ENCODE peak calls at places on chromosome 3, in five cellular contexts. One of them, this sample, is unnamed.

GRCh38 chr3:160395297-160395696 is 3.7 kb downstream of the IFT80 start:
- DNase-seq in colonic mucosa: no peak
- DNase-seq in heart right ventricle: no peak
- DNase-seq in neuronal stem cell: no peak
- DNase-seq in endothelial cell of umbilical vein: no peak
- DNase-seq in this sample: no peak

GRCh38 chr3:98877132-98877531 is 24.4 kb downstream of the DCBLD2 start:
- DNase-seq in colonic mucosa: no peak
- DNase-seq in heart right ventricle: no peak
- DNase-seq in neuronal stem cell: no peak
- DNase-seq in endothelial cell of umbilical vein: no peak
- DNase-seq in this sample: no peak

GRCh38 chr3:37999836-38000235 is 9.2 kb downstream of the VILL start:
- DNase-seq in colonic mucosa: no peak
- DNase-seq in heart right ventricle: no peak
- DNase-seq in neuronal stem cell: no peak
- DNase-seq in endothelial cell of umbilical vein: no peak
- DNase-seq in this sample: peak; percentile 10

GRCh38 chr3:189664311-189664710 is 33.1 kb downstream of the TP63 start:
- DNase-seq in colonic mucosa: no peak
- DNase-seq in heart right ventricle: no peak
- DNase-seq in neuronal stem cell: no peak
- DNase-seq in endothelial cell of umbilical vein: peak; percentile 26
- DNase-seq in this sample: no peak

GRCh38 chr3:187016639-187017345 is 86.5 kb downstream of the ST6GAL1 start:
- DNase-seq in colonic mucosa: peak; percentile 9
- DNase-seq in heart right ventricle: no peak
- DNase-seq in neuronal stem cell: no peak
- DNase-seq in endothelial cell of umbilical vein: peak; percentile 92
- DNase-seq in this sample: no peak

GRCh38 chr3:140499114-140499757 is 178.6 kb upstream of the TRIM42 start:
- DNase-seq in colonic mucosa: no peak
- DNase-seq in heart right ventricle: no peak
- DNase-seq in neuronal stem cell: no peak
- DNase-seq in endothelial cell of umbilical vein: peak; percentile 33
- DNase-seq in this sample: no peak

GRCh38 chr3:75049581-75049980 is 435.1 kb upstream of the CNTN3 start:
- DNase-seq in colonic mucosa: no peak
- DNase-seq in heart right ventricle: no peak
- DNase-seq in neuronal stem cell: no peak
- DNase-seq in endothelial cell of umbilical vein: no peak
- DNase-seq in this sample: no peak

GRCh38 chr3:22257252-22257651 is 506.2 kb upstream of the ZNF385D start:
- DNase-seq in colonic mucosa: no peak
- DNase-seq in heart right ventricle: no peak
- DNase-seq in neuronal stem cell: no peak
- DNase-seq in endothelial cell of umbilical vein: no peak
- DNase-seq in this sample: no peak

GRCh38 chr3:35664460-35664919 is 25.2 kb downstream of the ARPP21 start:
- DNase-seq in colonic mucosa: no peak
- DNase-seq in heart right ventricle: peak; percentile 60
- DNase-seq in neuronal stem cell: no peak
- DNase-seq in endothelial cell of umbilical vein: peak; percentile 86
- DNase-seq in this sample: peak; percentile 28

GRCh38 chr3:53254190-53254809 is 1.5 kb downstream of the TKT start:
- DNase-seq in colonic mucosa: no peak
- DNase-seq in heart right ventricle: no peak
- DNase-seq in neuronal stem cell: no peak
- DNase-seq in endothelial cell of umbilical vein: peak; percentile 31
- DNase-seq in this sample: no peak

GRCh38 chr3:12356175-12356574 is 67.3 kb downstream of the PPARG start:
- DNase-seq in colonic mucosa: no peak
- DNase-seq in heart right ventricle: no peak
- DNase-seq in neuronal stem cell: no peak
- DNase-seq in endothelial cell of umbilical vein: no peak
- DNase-seq in this sample: no peak

GRCh38 chr3:154240235-154240634 is 84.1 kb downstream of the DHX36 start:
- DNase-seq in colonic mucosa: no peak
- DNase-seq in heart right ventricle: no peak
- DNase-seq in neuronal stem cell: no peak
- DNase-seq in endothelial cell of umbilical vein: no peak
- DNase-seq in this sample: no peak

GRCh38 chr3:12924437-12924836 is 83.1 kb upstream of the RPL32 start:
- DNase-seq in colonic mucosa: no peak
- DNase-seq in heart right ventricle: no peak
- DNase-seq in neuronal stem cell: no peak
- DNase-seq in endothelial cell of umbilical vein: no peak
- DNase-seq in this sample: no peak

GRCh38 chr3:70974752-70975151 is 608.8 kb downstream of the FOXP1 start:
- DNase-seq in colonic mucosa: no peak
- DNase-seq in heart right ventricle: no peak
- DNase-seq in neuronal stem cell: no peak
- DNase-seq in endothelial cell of umbilical vein: no peak
- DNase-seq in this sample: no peak

GRCh38 chr3:40720863-40721262 is 196.1 kb downstream of the ZNF621 start:
- DNase-seq in colonic mucosa: no peak
- DNase-seq in heart right ventricle: no peak
- DNase-seq in neuronal stem cell: no peak
- DNase-seq in endothelial cell of umbilical vein: no peak
- DNase-seq in this sample: no peak

GRCh38 chr3:31011383-31011782 is 116.9 kb upstream of the GADL1 start:
- DNase-seq in colonic mucosa: no peak
- DNase-seq in heart right ventricle: no peak
- DNase-seq in neuronal stem cell: no peak
- DNase-seq in endothelial cell of umbilical vein: no peak
- DNase-seq in this sample: no peak

GRCh38 chr3:15744176-15744575 is 53.6 kb downstream of the ANKRD28 start:
- DNase-seq in colonic mucosa: no peak
- DNase-seq in heart right ventricle: no peak
- DNase-seq in neuronal stem cell: no peak
- DNase-seq in endothelial cell of umbilical vein: no peak
- DNase-seq in this sample: no peak

GRCh38 chr3:183309276-183309675 is 56.2 kb downstream of the B3GNT5 start:
- DNase-seq in colonic mucosa: peak; percentile 83
- DNase-seq in heart right ventricle: peak; percentile 54
- DNase-seq in neuronal stem cell: no peak
- DNase-seq in endothelial cell of umbilical vein: no peak
- DNase-seq in this sample: no peak

GRCh38 chr3:55726501-55726775 is 239.3 kb upstream of the WNT5A start:
- DNase-seq in colonic mucosa: no peak
- DNase-seq in heart right ventricle: no peak
- DNase-seq in neuronal stem cell: no peak
- DNase-seq in endothelial cell of umbilical vein: no peak
- DNase-seq in this sample: no peak

DNA sequence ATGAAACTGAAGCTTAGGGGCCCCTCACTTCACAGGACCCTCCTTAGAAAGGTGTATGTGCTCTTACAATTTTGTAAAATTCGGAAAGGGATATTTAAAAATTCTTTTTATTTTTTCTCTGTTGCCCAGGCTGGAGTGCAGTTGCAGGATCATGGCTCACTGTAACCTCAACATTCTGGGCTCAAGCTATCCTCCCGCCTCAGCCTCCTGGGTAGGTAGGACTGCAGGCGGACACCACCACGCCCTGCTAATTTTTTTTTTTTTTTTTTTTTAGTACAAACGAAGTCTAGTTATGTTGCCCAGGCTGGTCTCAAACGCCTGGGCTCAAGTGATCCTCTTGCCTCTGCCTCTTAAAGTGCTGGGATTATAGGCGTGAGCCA is 45.1 kb upstream of the SPATA12 start:
- DNase-seq in colonic mucosa: no peak
- DNase-seq in heart right ventricle: no peak
- DNase-seq in neuronal stem cell: no peak
- DNase-seq in endothelial cell of umbilical vein: no peak
- DNase-seq in this sample: no peak
- H3K27ac ChIP-seq in colonic mucosa: no peak overlapping the region
- H3K27ac ChIP-seq in heart right ventricle: no peak overlapping the region
- H3K27ac ChIP-seq in neuronal stem cell: no peak overlapping the region
- H3K27ac ChIP-seq in endothelial cell of umbilical vein: no peak overlapping the region
- H3K27ac ChIP-seq in this sample: peak overlapping the region; percentile 41

GRCh38 chr3:150238043-150238802 is 169.9 kb upstream of the TSC22D2 start:
- DNase-seq in colonic mucosa: no peak
- DNase-seq in heart right ventricle: no peak
- DNase-seq in neuronal stem cell: no peak
- DNase-seq in endothelial cell of umbilical vein: no peak
- DNase-seq in this sample: no peak
- H3K4me1 ChIP-seq in colonic mucosa: no peaks in the 10 kb centered on the region
- H3K4me1 ChIP-seq in heart right ventricle: peaks cover 36% of the 10 kb centered on the region
- H3K4me1 ChIP-seq in neuronal stem cell: peaks cover 13% of the 10 kb centered on the region
- H3K4me1 ChIP-seq in endothelial cell of umbilical vein: peaks cover 22% of the 10 kb centered on the region
- H3K4me1 ChIP-seq in this sample: peaks cover 48% of the 10 kb centered on the region

GRCh38 chr3:51967384-51968174 is at the start of gene PCBP4:
- DNase-seq in colonic mucosa: peak; percentile 64
- DNase-seq in heart right ventricle: peak; percentile 80
- DNase-seq in neuronal stem cell: no peak
- DNase-seq in endothelial cell of umbilical vein: peak; percentile 45
- DNase-seq in this sample: no peak

GRCh38 chr3:51966941-51967383 is 292 bp downstream of the PCBP4 start:
- DNase-seq in colonic mucosa: no peak
- DNase-seq in heart right ventricle: no peak
- DNase-seq in neuronal stem cell: no peak
- DNase-seq in endothelial cell of umbilical vein: no peak
- DNase-seq in this sample: no peak

GRCh38 chr3:51966486-51966885 is 768 bp downstream of the PCBP4 start:
- DNase-seq in colonic mucosa: no peak
- DNase-seq in heart right ventricle: peak; percentile 26
- DNase-seq in neuronal stem cell: no peak
- DNase-seq in endothelial cell of umbilical vein: no peak
- DNase-seq in this sample: no peak

GRCh38 chr3:51964521-51964920 is 2.7 kb downstream of the PCBP4 start:
- DNase-seq in colonic mucosa: no peak
- DNase-seq in heart right ventricle: no peak
- DNase-seq in neuronal stem cell: no peak
- DNase-seq in endothelial cell of umbilical vein: no peak
- DNase-seq in this sample: no peak

GRCh38 chr3:51966016-51966415 is 1.2 kb downstream of the PCBP4 start:
- DNase-seq in colonic mucosa: no peak
- DNase-seq in heart right ventricle: no peak
- DNase-seq in neuronal stem cell: no peak
- DNase-seq in endothelial cell of umbilical vein: no peak
- DNase-seq in this sample: no peak
- H3K27ac ChIP-seq in colonic mucosa: no peak overlapping the region
- H3K27ac ChIP-seq in heart right ventricle: no peak overlapping the region
- H3K27ac ChIP-seq in neuronal stem cell: no peak overlapping the region
- H3K27ac ChIP-seq in endothelial cell of umbilical vein: no peak overlapping the region
- H3K27ac ChIP-seq in this sample: no peak overlapping the region

GRCh38 chr3:108071394-108071793 is 19.4 kb downstream of the CD47 start:
- DNase-seq in colonic mucosa: no peak
- DNase-seq in heart right ventricle: no peak
- DNase-seq in neuronal stem cell: no peak
- DNase-seq in endothelial cell of umbilical vein: no peak
- DNase-seq in this sample: no peak

GRCh38 chr3:108079877-108080276 is 11.0 kb downstream of the CD47 start:
- DNase-seq in colonic mucosa: no peak
- DNase-seq in heart right ventricle: no peak
- DNase-seq in neuronal stem cell: no peak
- DNase-seq in endothelial cell of umbilical vein: no peak
- DNase-seq in this sample: no peak

GRCh38 chr3:108079043-108079442 is 11.8 kb downstream of the CD47 start:
- DNase-seq in colonic mucosa: no peak
- DNase-seq in heart right ventricle: no peak
- DNase-seq in neuronal stem cell: no peak
- DNase-seq in endothelial cell of umbilical vein: no peak
- DNase-seq in this sample: no peak

GRCh38 chr3:108073712-108074431 is 17.0 kb downstream of the CD47 start:
- DNase-seq in colonic mucosa: no peak
- DNase-seq in heart right ventricle: no peak
- DNase-seq in neuronal stem cell: no peak
- DNase-seq in endothelial cell of umbilical vein: no peak
- DNase-seq in this sample: no peak

DNA sequence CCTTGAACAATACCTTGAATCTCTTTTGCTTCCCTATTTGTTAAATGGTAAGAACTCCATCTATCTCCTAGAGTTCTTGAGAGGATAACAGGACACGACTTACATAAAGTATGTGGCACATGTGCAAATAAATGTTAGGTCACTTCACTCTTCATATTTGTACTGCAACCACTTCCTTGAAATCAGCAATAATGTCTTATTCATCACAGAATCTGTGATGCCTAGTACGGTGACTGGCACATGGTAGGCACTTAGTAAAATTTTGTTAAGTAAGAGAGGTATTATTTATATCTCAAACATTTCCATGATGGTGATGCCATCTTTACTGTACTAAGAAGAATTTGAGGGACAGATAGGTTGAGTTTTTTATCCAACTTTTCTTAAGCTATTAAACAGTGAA is 14.3 kb downstream of the CD47 start:
- DNase-seq in colonic mucosa: no peak
- DNase-seq in heart right ventricle: no peak
- DNase-seq in neuronal stem cell: no peak
- DNase-seq in endothelial cell of umbilical vein: no peak
- DNase-seq in this sample: no peak
- H3K4me1 ChIP-seq in colonic mucosa: no peaks in the 10 kb centered on the region
- H3K4me1 ChIP-seq in heart right ventricle: no peaks in the 10 kb centered on the region
- H3K4me1 ChIP-seq in neuronal stem cell: no peaks in the 10 kb centered on the region
- H3K4me1 ChIP-seq in endothelial cell of umbilical vein: no peaks in the 10 kb centered on the region
- H3K4me1 ChIP-seq in this sample: no peaks in the 10 kb centered on the region

DNA sequence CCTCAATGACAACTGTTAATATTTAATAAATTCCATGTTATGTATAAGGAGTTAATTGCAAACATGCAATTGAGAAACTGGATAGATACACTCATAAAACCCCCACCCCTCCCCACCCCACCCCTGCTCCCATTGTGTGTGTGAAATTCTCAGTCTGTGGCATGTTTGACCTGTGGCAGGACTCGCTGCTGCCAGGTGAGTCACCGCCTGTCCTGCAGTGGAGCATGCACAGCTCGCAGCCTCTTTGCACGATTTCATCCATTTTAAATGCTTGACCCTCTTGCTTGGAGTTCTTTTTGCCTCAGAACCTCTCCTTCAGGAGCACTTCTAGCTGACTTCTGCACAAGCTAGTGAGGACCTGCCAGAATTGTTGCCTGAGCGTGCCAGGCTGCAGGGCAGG is 5.3 kb upstream of the APEH start:
- DNase-seq in colonic mucosa: no peak
- DNase-seq in heart right ventricle: no peak
- DNase-seq in neuronal stem cell: no peak
- DNase-seq in endothelial cell of umbilical vein: no peak
- DNase-seq in this sample: no peak
- H3K27ac ChIP-seq in colonic mucosa: no peak overlapping the region
- H3K27ac ChIP-seq in heart right ventricle: no peak overlapping the region
- H3K27ac ChIP-seq in neuronal stem cell: no peak overlapping the region
- H3K27ac ChIP-seq in endothelial cell of umbilical vein: no peak overlapping the region
- H3K27ac ChIP-seq in this sample: peak overlapping the region; percentile 38

GRCh38 chr3:101828289-101828688 is 21.0 kb upstream of the NFKBIZ start:
- DNase-seq in colonic mucosa: no peak
- DNase-seq in heart right ventricle: no peak
- DNase-seq in neuronal stem cell: no peak
- DNase-seq in endothelial cell of umbilical vein: no peak
- DNase-seq in this sample: no peak
- H3K4me1 ChIP-seq in colonic mucosa: peaks cover 12% of the 10 kb centered on the region
- H3K4me1 ChIP-seq in heart right ventricle: peaks cover 43% of the 10 kb centered on the region
- H3K4me1 ChIP-seq in neuronal stem cell: peaks cover 16% of the 10 kb centered on the region
- H3K4me1 ChIP-seq in endothelial cell of umbilical vein: peaks cover 12% of the 10 kb centered on the region
- H3K4me1 ChIP-seq in this sample: peaks cover 12% of the 10 kb centered on the region

GRCh38 chr3:72255191-72255590 is 470.2 kb upstream of the PROK2 start:
- DNase-seq in colonic mucosa: no peak
- DNase-seq in heart right ventricle: peak; percentile 55
- DNase-seq in neuronal stem cell: no peak
- DNase-seq in endothelial cell of umbilical vein: no peak
- DNase-seq in this sample: no peak
- H3K27ac ChIP-seq in colonic mucosa: peak overlapping the region; percentile 17
- H3K27ac ChIP-seq in heart right ventricle: no peak overlapping the region
- H3K27ac ChIP-seq in neuronal stem cell: no peak overlapping the region
- H3K27ac ChIP-seq in endothelial cell of umbilical vein: no peak overlapping the region
- H3K27ac ChIP-seq in this sample: no peak overlapping the region